ENCODE peak calls at places on chromosomes 2 and 18, in five cellular contexts. C, R, L, M and T are unnamed samples. For H3K4me1, the result is how much of the 10 kb centered on the place peaks cover.

GRCh38 chr2:143282684-143283083 is 153.5 kb downstream of the ARHGAP15 start:
- DNase-seq in C (no peak), R (no peak), L (no peak), M (peak), T (no peak)

GRCh38 chr2:33509908-33510588 is 33.6 kb downstream of the RASGRP3 start:
- DNase-seq in C (no peak), R (no peak), L (no peak), M (no peak), T (no peak)

GRCh38 chr2:175454953-175455389 is 273.5 kb upstream of the ATP5MC3 start:
- DNase-seq in C (no peak), R (no peak), L (no peak), M (no peak), T (no peak)

GRCh38 chr2:205680067-205680466 is 2.2 kb upstream of the NRP2 start:
- DNase-seq in C (peak), R (peak), L (no peak), M (peak), T (peak)

GRCh38 chr2:18118703-18119102 is 240.2 kb downstream of the KCNS3 start:
- DNase-seq in C (no peak), R (no peak), L (no peak), M (no peak), T (no peak)

GRCh38 chr2:38120829-38121228 is 44.9 kb upstream of the CYP1B1 start:
- DNase-seq in C (no peak), R (no peak), L (no peak), M (no peak), T (no peak)

GRCh38 chr2:144083211-144083610 is 436.7 kb downstream of the ZEB2 start:
- DNase-seq in C (no peak), R (peak), L (no peak), M (no peak), T (no peak)

GRCh38 chr2:85326406-85326945 is 1.3 kb downstream of the TGOLN2 start:
- DNase-seq in C (peak), R (no peak), L (no peak), M (no peak), T (no peak)

GRCh38 chr18:48828713-48829442 is 121.9 kb downstream of the SMAD7 start:
- DNase-seq in C (no peak), R (no peak), L (no peak), M (peak), T (peak)

GRCh38 chr2:58939388-58939787 is 698.3 kb upstream of the FANCL start:
- DNase-seq in C (no peak), R (peak), L (no peak), M (no peak), T (no peak)

GRCh38 chr2:46298522-46299351 is 1.5 kb downstream of the EPAS1 start:
- DNase-seq in C (no peak), R (peak), L (no peak), M (peak), T (peak)

GRCh38 chr18:12652861-12653401 is 5.0 kb downstream of the SPIRE1 start:
- DNase-seq in C (peak), R (no peak), L (no peak), M (no peak), T (no peak)

GRCh38 chr2:35081001-35081628 is 1274.5 kb upstream of the CRIM1 start:
- DNase-seq in C (no peak), R (peak), L (no peak), M (no peak), T (no peak)

GRCh38 chr2:217908544-217908943 is 94.3 kb downstream of the TNS1 start:
- DNase-seq in C (no peak), R (no peak), L (no peak), M (no peak), T (no peak)

GRCh38 chr2:232770207-232770606 is 6.2 kb downstream of the KCNJ13 start:
- DNase-seq in C (no peak), R (no peak), L (no peak), M (no peak), T (no peak)

GRCh38 chr2:238929242-238930081 is 81.6 kb downstream of the TWIST2 start:
- DNase-seq in C (no peak), R (no peak), L (no peak), M (no peak), T (peak)

GRCh38 chr2:174158003-174158402 is 90.3 kb downstream of the OLA1 start:
- DNase-seq in C (peak), R (peak), L (peak), M (peak), T (no peak)

GRCh38 chr18:59919026-59919425 is 19.2 kb downstream of the PMAIP1 start:
- DNase-seq in C (no peak), R (no peak), L (no peak), M (no peak), T (no peak)

GRCh38 chr2:29113027-29113686 is 2.1 kb upstream of the CLIP4 start:
- DNase-seq in C (peak), R (no peak), L (no peak), M (no peak), T (no peak)

GRCh38 chr2:68122680-68122964 is 35.1 kb upstream of the PNO1 start:
- DNase-seq in C (no peak), R (no peak), L (no peak), M (no peak), T (no peak)

GRCh38 chr2:174593574-174594203 is 3.9 kb downstream of the WIPF1 start:
- DNase-seq in C (no peak), R (no peak), L (peak), M (no peak), T (no peak)

GRCh38 chr2:130805613-130806012 is 31.1 kb upstream of the ARHGEF4 start:
- DNase-seq in C (no peak), R (no peak), L (no peak), M (no peak), T (no peak)

GRCh38 chr2:230870544-230871360 is 6.0 kb downstream of the ITM2C start:
- DNase-seq in C (no peak), R (no peak), L (no peak), M (no peak), T (peak)

GRCh38 chr18:76264073-76264472 is 231.0 kb downstream of the ZNF516 start:
- DNase-seq in C (no peak), R (no peak), L (no peak), M (no peak), T (no peak)

GRCh38 chr2:3608373-3609278 is 13.7 kb downstream of the COLEC11 start:
- DNase-seq in C (no peak), R (no peak), L (no peak), M (no peak), T (peak)

GRCh38 chr2:166376488-166376828 is 714 bp upstream of the SCN9A start:
- DNase-seq in C (no peak), R (no peak), L (no peak), M (no peak), T (no peak)
- H3K4me3 ChIP-seq in C (peak), R (peak), L (no peak), M (peak), T (peak)

DNA sequence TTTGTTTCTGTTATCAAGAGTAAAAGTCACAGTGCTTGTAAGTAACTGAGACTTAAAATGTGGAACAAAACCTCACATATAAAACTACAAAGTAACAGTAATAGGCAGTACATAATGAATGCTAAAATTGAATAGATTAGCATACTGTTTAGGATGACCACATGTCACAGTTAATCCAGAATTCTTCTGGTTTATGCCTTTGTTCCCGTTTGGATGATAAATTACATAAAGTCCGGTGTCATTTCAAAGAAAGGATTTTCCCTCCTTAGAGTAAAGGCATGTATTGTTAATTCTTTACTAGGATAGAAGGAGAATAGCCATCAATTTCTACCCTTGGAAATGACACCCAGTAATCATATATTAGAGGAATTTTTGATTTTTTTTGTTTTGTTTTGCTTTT is 56.1 kb downstream of the RBM43 start:
- DNase-seq in C (no peak), R (no peak), L (no peak), M (no peak), T (no peak)
- H3K4me1 ChIP-seq in C (under half), R (under half), L (under half), M (under half), T (under half)

DNA sequence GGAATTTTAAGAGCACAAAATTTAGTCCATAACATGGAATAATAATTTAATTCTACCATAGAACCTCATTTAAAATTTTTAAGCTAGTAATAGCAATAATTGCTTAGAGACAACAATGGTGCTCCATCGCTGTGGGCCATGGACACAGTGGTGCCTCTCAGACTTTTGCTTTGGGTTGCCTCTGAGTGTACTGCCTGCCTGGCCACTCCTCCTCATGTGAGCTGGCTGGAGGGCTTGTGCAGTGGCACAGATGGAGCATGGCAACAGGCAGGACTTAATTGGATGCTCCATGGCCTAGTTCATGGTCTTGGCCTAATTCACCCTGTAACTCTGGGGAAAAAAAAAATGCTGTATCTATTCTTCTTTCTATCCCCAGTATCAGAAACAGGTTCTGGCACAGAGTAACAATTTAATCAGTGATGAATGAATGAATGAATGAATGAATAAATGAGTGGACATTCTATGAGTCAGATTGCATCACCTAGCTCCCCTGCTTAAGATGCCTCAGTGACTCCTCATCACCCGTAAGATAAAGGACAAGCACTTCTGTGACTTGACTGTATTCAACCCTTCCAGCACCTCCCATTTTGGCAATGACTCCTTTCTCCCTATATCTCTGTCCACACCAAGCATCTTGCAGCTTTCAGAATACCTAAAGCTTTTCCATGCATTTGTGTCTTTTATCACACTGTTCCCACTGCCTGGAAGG is 211.8 kb upstream of the SLC14A2 start:
- DNase-seq in C (no peak), R (no peak), L (no peak), M (no peak), T (no peak)
- TF ChIP-seq EP300 in C (no peak), R (no peak), L (no peak), M (no peak), T (no peak)

DNA sequence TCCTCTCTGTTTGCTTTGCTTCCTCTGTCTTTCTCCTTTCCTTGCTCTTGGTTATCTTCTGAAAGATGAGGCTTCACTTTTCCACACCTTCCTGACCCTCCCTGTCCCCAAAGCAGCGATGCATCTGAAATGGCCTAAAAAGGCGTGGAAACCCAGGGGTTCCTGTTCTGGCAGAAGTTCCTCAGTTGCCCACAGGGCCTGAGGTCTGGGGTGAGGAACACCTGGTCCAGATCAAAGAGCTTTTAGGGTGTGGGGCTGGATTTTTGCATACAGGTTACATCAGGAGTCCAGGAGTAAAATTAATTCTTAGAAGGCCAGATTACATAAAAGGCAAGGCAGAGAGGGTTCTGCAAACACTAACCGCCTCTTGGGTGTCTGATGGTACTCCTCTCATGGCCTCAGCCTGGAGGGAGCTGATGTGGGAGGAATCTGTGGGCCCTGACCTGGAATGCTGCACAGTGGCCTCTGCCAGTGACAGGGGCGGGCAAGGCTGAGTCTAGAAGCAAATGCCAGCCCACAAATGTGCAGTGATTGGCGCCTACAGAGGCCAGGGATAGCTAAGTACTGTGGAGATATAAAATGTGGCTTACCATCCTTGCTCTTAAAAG is 41.8 kb downstream of the INPP4A start:
- DNase-seq in C (no peak), R (no peak), L (no peak), M (no peak), T (no peak)
- H3K4me3 ChIP-seq in C (no peak), R (no peak), L (no peak), M (no peak), T (no peak)

DNA sequence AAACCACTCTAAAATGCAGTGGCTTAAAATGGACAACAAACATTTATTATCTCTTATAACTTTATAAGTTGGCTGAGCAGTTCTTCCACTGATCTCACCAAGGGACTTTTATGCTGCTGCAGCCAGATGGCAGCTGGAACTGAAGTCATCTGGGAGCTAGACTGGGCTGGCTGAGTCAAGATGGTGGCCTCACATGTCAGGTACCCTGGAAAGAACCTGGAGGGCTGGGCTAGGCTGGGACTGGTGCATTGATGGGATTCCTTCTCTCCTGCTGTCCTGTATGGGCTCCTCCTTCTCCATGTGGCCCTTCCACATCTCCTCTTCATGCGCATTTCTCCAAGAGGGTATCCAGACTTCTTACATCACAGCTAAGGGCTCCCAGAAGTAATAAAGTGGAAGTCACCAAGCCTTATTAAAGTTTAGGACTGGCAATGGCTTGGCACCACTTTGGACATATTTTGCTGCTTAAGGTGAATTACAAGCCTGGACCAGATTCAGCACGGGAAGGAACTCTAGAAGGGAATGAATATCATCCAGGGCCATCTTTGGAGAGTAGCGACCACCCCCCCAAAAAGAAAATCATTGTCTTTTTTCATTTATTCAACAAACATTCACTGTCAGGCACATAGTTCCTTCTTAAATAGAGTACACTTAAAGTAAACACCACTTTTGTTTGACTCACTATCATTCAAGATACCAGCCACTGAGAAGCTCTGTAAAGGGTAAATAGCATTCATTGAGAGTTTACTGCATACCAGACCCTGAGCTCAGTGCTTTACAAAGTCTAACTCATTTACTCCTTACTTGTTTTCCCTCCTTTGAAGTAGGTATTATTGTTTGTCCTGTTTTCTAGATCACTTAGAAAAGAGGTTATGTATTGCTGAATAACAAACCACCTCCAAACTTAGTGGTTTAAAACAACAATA is 138.0 kb downstream of the ZFP36L2 start:
- DNase-seq in C (peak), R (peak), L (no peak), M (no peak), T (no peak)
- H3K4me1 ChIP-seq in C (half or more), R (half or more), L (under half), M (under half), T (under half)